ENCODE peak calls at places on chromosome 1, in eight cellular contexts. One of them, this sample, is unnamed.

GRCh38 chr1:53110370-53111072 is 31.9 kb downstream of the SLC1A7 start:
- DNase-seq in naive thymus-derived CD8-positive, alpha-beta T cell: no peak
- DNase-seq in Right ventricle myocardium inferior: no peak
- DNase-seq in cardiac muscle cell: peak
- DNase-seq in activated T-cell treated with anti-CD3 and anti-CD28 coated beads for 1 hour: no peak
- DNase-seq in cardiac fibroblast: peak
- DNase-seq in activated CD4-positive, alpha-beta T cell treated with anti-CD3 and anti-CD28 coated beads, Interleukin-2, amount 50 U/mL, for 1 hour: no peak
- DNase-seq in stimulated activated CD4-positive, alpha-beta T cell treated with anti-CD3 and anti-CD28 coated beads, Interleukin-4, amount 100 ng/mL, for 48 hours: peak
- DNase-seq in this sample: no peak

GRCh38 chr1:180033387-180033786 is 78.8 kb downstream of the CEP350 start:
- DNase-seq in activated CD4-positive, alpha-beta T cell treated with anti-CD3 and anti-CD28 coated beads, Interleukin-2, amount 50 U/mL, for 1 hour: no peak
- DNase-seq in stimulated activated CD4-positive, alpha-beta T cell treated with anti-CD3 and anti-CD28 coated beads, Interleukin-4, amount 100 ng/mL, for 48 hours: no peak
- DNase-seq in Right ventricle myocardium inferior: no peak
- DNase-seq in cardiac fibroblast: no peak
- DNase-seq in cardiac muscle cell: no peak
- DNase-seq in naive thymus-derived CD8-positive, alpha-beta T cell: no peak
- DNase-seq in activated T-cell treated with anti-CD3 and anti-CD28 coated beads for 1 hour: no peak
- DNase-seq in this sample: no peak

GRCh38 chr1:59163268-59164092 is 133.4 kb upstream of the FGGY start:
- DNase-seq in cardiac muscle cell: peak
- DNase-seq in Right ventricle myocardium inferior: no peak
- DNase-seq in activated CD4-positive, alpha-beta T cell treated with anti-CD3 and anti-CD28 coated beads, Interleukin-2, amount 50 U/mL, for 1 hour: no peak
- DNase-seq in stimulated activated CD4-positive, alpha-beta T cell treated with anti-CD3 and anti-CD28 coated beads, Interleukin-4, amount 100 ng/mL, for 48 hours: no peak
- DNase-seq in naive thymus-derived CD8-positive, alpha-beta T cell: no peak
- DNase-seq in activated T-cell treated with anti-CD3 and anti-CD28 coated beads for 1 hour: no peak
- DNase-seq in cardiac fibroblast: peak
- DNase-seq in this sample: no peak

GRCh38 chr1:153646672-153647374 is 11.7 kb upstream of the SNAPIN start:
- DNase-seq in stimulated activated CD4-positive, alpha-beta T cell treated with anti-CD3 and anti-CD28 coated beads, Interleukin-4, amount 100 ng/mL, for 48 hours: no peak
- DNase-seq in naive thymus-derived CD8-positive, alpha-beta T cell: no peak
- DNase-seq in cardiac muscle cell: no peak
- DNase-seq in Right ventricle myocardium inferior: no peak
- DNase-seq in cardiac fibroblast: no peak
- DNase-seq in activated CD4-positive, alpha-beta T cell treated with anti-CD3 and anti-CD28 coated beads, Interleukin-2, amount 50 U/mL, for 1 hour: no peak
- DNase-seq in activated T-cell treated with anti-CD3 and anti-CD28 coated beads for 1 hour: no peak
- DNase-seq in this sample: no peak

GRCh38 chr1:204089044-204089751 is 16.3 kb downstream of the SOX13 start:
- DNase-seq in activated T-cell treated with anti-CD3 and anti-CD28 coated beads for 1 hour: no peak
- DNase-seq in stimulated activated CD4-positive, alpha-beta T cell treated with anti-CD3 and anti-CD28 coated beads, Interleukin-4, amount 100 ng/mL, for 48 hours: no peak
- DNase-seq in cardiac fibroblast: peak
- DNase-seq in activated CD4-positive, alpha-beta T cell treated with anti-CD3 and anti-CD28 coated beads, Interleukin-2, amount 50 U/mL, for 1 hour: no peak
- DNase-seq in Right ventricle myocardium inferior: no peak
- DNase-seq in cardiac muscle cell: peak
- DNase-seq in naive thymus-derived CD8-positive, alpha-beta T cell: no peak
- DNase-seq in this sample: no peak

GRCh38 chr1:85366391-85366790 is 90.0 kb upstream of the BCL10 start:
- DNase-seq in Right ventricle myocardium inferior: no peak
- DNase-seq in activated T-cell treated with anti-CD3 and anti-CD28 coated beads for 1 hour: no peak
- DNase-seq in activated CD4-positive, alpha-beta T cell treated with anti-CD3 and anti-CD28 coated beads, Interleukin-2, amount 50 U/mL, for 1 hour: no peak
- DNase-seq in cardiac fibroblast: peak
- DNase-seq in naive thymus-derived CD8-positive, alpha-beta T cell: no peak
- DNase-seq in stimulated activated CD4-positive, alpha-beta T cell treated with anti-CD3 and anti-CD28 coated beads, Interleukin-4, amount 100 ng/mL, for 48 hours: no peak
- DNase-seq in cardiac muscle cell: peak
- DNase-seq in this sample: no peak

GRCh38 chr1:15951341-15952153 is 24.4 kb downstream of the ZBTB17 start:
- DNase-seq in naive thymus-derived CD8-positive, alpha-beta T cell: no peak
- DNase-seq in cardiac muscle cell: no peak
- DNase-seq in cardiac fibroblast: peak
- DNase-seq in activated T-cell treated with anti-CD3 and anti-CD28 coated beads for 1 hour: no peak
- DNase-seq in stimulated activated CD4-positive, alpha-beta T cell treated with anti-CD3 and anti-CD28 coated beads, Interleukin-4, amount 100 ng/mL, for 48 hours: peak
- DNase-seq in activated CD4-positive, alpha-beta T cell treated with anti-CD3 and anti-CD28 coated beads, Interleukin-2, amount 50 U/mL, for 1 hour: no peak
- DNase-seq in Right ventricle myocardium inferior: no peak
- DNase-seq in this sample: no peak

GRCh38 chr1:173479649-173480048 is 2.5 kb downstream of the PRDX6 start:
- DNase-seq in cardiac muscle cell: peak
- DNase-seq in activated CD4-positive, alpha-beta T cell treated with anti-CD3 and anti-CD28 coated beads, Interleukin-2, amount 50 U/mL, for 1 hour: no peak
- DNase-seq in stimulated activated CD4-positive, alpha-beta T cell treated with anti-CD3 and anti-CD28 coated beads, Interleukin-4, amount 100 ng/mL, for 48 hours: no peak
- DNase-seq in activated T-cell treated with anti-CD3 and anti-CD28 coated beads for 1 hour: no peak
- DNase-seq in Right ventricle myocardium inferior: no peak
- DNase-seq in cardiac fibroblast: peak
- DNase-seq in naive thymus-derived CD8-positive, alpha-beta T cell: no peak
- DNase-seq in this sample: no peak

GRCh38 chr1:2398871-2399270 is 7.2 kb downstream of the RER1 start:
- DNase-seq in activated T-cell treated with anti-CD3 and anti-CD28 coated beads for 1 hour: no peak
- DNase-seq in Right ventricle myocardium inferior: no peak
- DNase-seq in stimulated activated CD4-positive, alpha-beta T cell treated with anti-CD3 and anti-CD28 coated beads, Interleukin-4, amount 100 ng/mL, for 48 hours: no peak
- DNase-seq in activated CD4-positive, alpha-beta T cell treated with anti-CD3 and anti-CD28 coated beads, Interleukin-2, amount 50 U/mL, for 1 hour: no peak
- DNase-seq in naive thymus-derived CD8-positive, alpha-beta T cell: no peak
- DNase-seq in cardiac muscle cell: no peak
- DNase-seq in cardiac fibroblast: no peak
- DNase-seq in this sample: no peak

GRCh38 chr1:59128239-59128736 is 168.6 kb upstream of the FGGY start:
- DNase-seq in stimulated activated CD4-positive, alpha-beta T cell treated with anti-CD3 and anti-CD28 coated beads, Interleukin-4, amount 100 ng/mL, for 48 hours: no peak
- DNase-seq in naive thymus-derived CD8-positive, alpha-beta T cell: no peak
- DNase-seq in activated CD4-positive, alpha-beta T cell treated with anti-CD3 and anti-CD28 coated beads, Interleukin-2, amount 50 U/mL, for 1 hour: no peak
- DNase-seq in cardiac fibroblast: peak
- DNase-seq in cardiac muscle cell: peak
- DNase-seq in Right ventricle myocardium inferior: no peak
- DNase-seq in activated T-cell treated with anti-CD3 and anti-CD28 coated beads for 1 hour: no peak
- DNase-seq in this sample: no peak